ENCODE peak calls at places on chromosomes 5 and 9, in nine cellular contexts. M is IMR-90, B is mesothelial cell of epicardium, K is body of pancreas, T is WTC11, G is GM20000, X is foreskin fibroblast, Z is spleen, H is fibroblast of mammary gland. D is an unnamed sample.

GRCh38 chr9:91755761-91756638 is 194.0 kb downstream of the ROR2 start:
- DNase-seq in H (peak; percentile 34), T (no peak), Z (no peak), X (peak; percentile 19), B (no peak), M (no peak), K (no peak), G (no peak), D (no peak)

GRCh38 chr5:123097871-123098735 is 9.1 kb downstream of the PRDM6 start:
- DNase-seq in Z (no peak), T (peak; percentile 20), M (no peak), H (no peak), X (no peak), B (no peak), G (no peak), K (no peak), D (no peak)

GRCh38 chr5:5886812-5887486 is 464.5 kb downstream of the ICE1 start:
- DNase-seq in B (no peak), M (no peak), Z (peak; percentile 87), K (peak; percentile 56), H (no peak), X (no peak), G (peak; percentile 70), T (peak; percentile 76), D (peak; percentile 79)

GRCh38 chr9:27413507-27414214 is 110.4 kb upstream of the IFNK start:
- DNase-seq in M (no peak), T (no peak), Z (no peak), X (no peak), G (no peak), H (no peak), B (no peak), K (no peak), D (no peak)

GRCh38 chr5:142385194-142385593 is 60.4 kb upstream of the SPRY4 start:
- DNase-seq in M (peak; percentile 87), Z (no peak), G (no peak), K (no peak), X (peak; percentile 73), T (no peak), B (no peak), H (peak; percentile 85), D (no peak)

GRCh38 chr5:36878421-36879088 is 2.0 kb downstream of the NIPBL start:
- DNase-seq in H (peak; percentile 55), Z (peak; percentile 61), B (no peak), G (peak; percentile 3), K (peak; percentile 33), X (peak; percentile 70), T (peak; percentile 66), M (peak; percentile 57), D (no peak)

GRCh38 chr9:27398982-27399653 is 102.2 kb upstream of the EQTN start:
- DNase-seq in G (no peak), H (no peak), K (no peak), X (no peak), B (no peak), T (no peak), Z (no peak), M (no peak), D (no peak)

GRCh38 chr9:38370231-38370630 is 22.3 kb upstream of the ALDH1B1 start:
- DNase-seq in M (no peak), K (no peak), Z (no peak), T (no peak), X (no peak), G (no peak), B (no peak), H (no peak), D (no peak)

GRCh38 chr5:170745481-170746061 is 38.0 kb upstream of the GABRP start:
- DNase-seq in G (no peak), B (peak; percentile 56), H (no peak), Z (no peak), T (peak; percentile 84), M (peak; percentile 12), K (peak; percentile 34), X (peak; percentile 49), D (no peak)

GRCh38 chr5:81768960-81769452 is 18.1 kb upstream of the SSBP2 start:
- DNase-seq in X (peak; percentile 86), T (no peak), K (no peak), G (no peak), B (no peak), Z (no peak), H (peak; percentile 92), M (peak; percentile 87), D (no peak)

GRCh38 chr5:40089269-40089668 is 590.4 kb upstream of the PTGER4 start:
- DNase-seq in K (no peak), M (peak; percentile 1), B (no peak), Z (no peak), G (no peak), X (peak; percentile 6), H (peak; percentile 28), T (no peak), D (no peak)

GRCh38 chr5:9498541-9499497 is 47.1 kb downstream of the SEMA5A start:
- DNase-seq in G (peak; percentile 32), X (peak; percentile 47), M (peak; percentile 20), T (peak; percentile 54), K (peak; percentile 64), H (peak; percentile 42), Z (no peak), B (no peak), D (no peak)

GRCh38 chr5:84382363-84383295 is 2.1 kb downstream of the EDIL3 start:
- DNase-seq in X (peak; percentile 24), G (no peak), T (peak; percentile 72), M (peak; percentile 53), Z (no peak), B (peak; percentile 41), H (peak; percentile 11), K (peak; percentile 40), D (peak; percentile 4)

GRCh38 chr9:16344343-16344742 is 526.1 kb downstream of the BNC2 start:
- DNase-seq in M (peak; percentile 93), X (peak; percentile 75), H (peak; percentile 98), B (no peak), T (no peak), K (no peak), G (no peak), Z (no peak), D (no peak)

GRCh38 chr5:180632768-180633167 is 16.6 kb downstream of the FLT4 start:
- DNase-seq in X (no peak), G (no peak), H (no peak), K (no peak), B (no peak), T (no peak), M (no peak), Z (peak; percentile 74), D (no peak)

GRCh38 chr5:10351199-10351881 is 2.2 kb upstream of the MARCHF6 start:
- DNase-seq in X (peak; percentile 86), M (peak; percentile 91), G (no peak), H (peak; percentile 72), Z (no peak), B (no peak), K (no peak), T (no peak), D (no peak)

GRCh38 chr9:127504887-127505251 is 53.6 kb downstream of the LRSAM1 start:
- DNase-seq in T (no peak), M (no peak), K (no peak), G (no peak), Z (no peak), B (no peak), X (peak; percentile 16), H (no peak), D (no peak)

GRCh38 chr9:127502706-127503378 is 51.5 kb downstream of the LRSAM1 start:
- DNase-seq in H (no peak), X (peak; percentile 13), T (no peak), B (no peak), K (no peak), G (no peak), Z (no peak), M (no peak), D (no peak)

GRCh38 chr9:127503379-127503921 is 52.1 kb downstream of the LRSAM1 start:
- DNase-seq in K (no peak), Z (no peak), T (no peak), G (no peak), H (no peak), X (peak; percentile 31), B (no peak), M (no peak), D (no peak)

GRCh38 chr9:127505396-127506116 is 54.2 kb downstream of the LRSAM1 start:
- DNase-seq in H (peak; percentile 32), T (peak; percentile 72), M (no peak), K (no peak), G (peak; percentile 78), Z (no peak), B (no peak), X (peak; percentile 71), D (peak; percentile 66)

GRCh38 chr9:127503947-127504886 is 52.9 kb downstream of the LRSAM1 start:
- DNase-seq in G (peak; percentile 82), Z (peak; percentile 94), X (peak; percentile 89), M (peak; percentile 82), K (peak; percentile 89), B (peak; percentile 60), H (peak; percentile 81), T (peak; percentile 94), D (peak; percentile 78)
- TF ChIP-seq CTCF in G (peak; percentile 75), Z (peak; percentile 91), X (peak; percentile 78), M (peak; percentile 85), K (peak; percentile 88), B (peak; percentile 76), H (peak; percentile 75), T (peak; percentile 89), D (peak; percentile 92)

DNA sequence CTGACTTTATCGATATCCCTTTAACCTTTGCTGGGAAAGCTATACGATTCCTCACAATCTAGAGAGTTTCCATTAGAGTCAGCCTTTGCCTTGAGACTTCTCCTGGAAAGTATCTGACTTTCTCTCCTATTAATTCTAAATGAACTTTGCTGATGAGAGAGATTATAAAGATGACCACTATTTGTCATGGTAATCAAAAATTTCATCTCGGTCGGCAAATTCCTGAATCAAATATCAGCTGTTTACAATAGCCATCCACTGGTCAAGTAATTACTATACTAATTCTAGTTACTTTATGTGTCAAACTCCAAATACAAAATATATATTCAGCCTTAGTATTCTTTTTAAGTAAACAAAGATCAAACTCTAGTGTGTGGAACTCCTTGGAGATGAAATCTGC is 164.4 kb upstream of the ITGA1 start:
- DNase-seq in K (no peak), Z (no peak), B (no peak), G (no peak), M (no peak), T (no peak), X (no peak), H (no peak), D (no peak)
- TF ChIP-seq CTCF in K (no peak), Z (no peak), B (no peak), G (no peak), M (no peak), T (no peak), X (no peak), H (no peak), D (no peak)

DNA sequence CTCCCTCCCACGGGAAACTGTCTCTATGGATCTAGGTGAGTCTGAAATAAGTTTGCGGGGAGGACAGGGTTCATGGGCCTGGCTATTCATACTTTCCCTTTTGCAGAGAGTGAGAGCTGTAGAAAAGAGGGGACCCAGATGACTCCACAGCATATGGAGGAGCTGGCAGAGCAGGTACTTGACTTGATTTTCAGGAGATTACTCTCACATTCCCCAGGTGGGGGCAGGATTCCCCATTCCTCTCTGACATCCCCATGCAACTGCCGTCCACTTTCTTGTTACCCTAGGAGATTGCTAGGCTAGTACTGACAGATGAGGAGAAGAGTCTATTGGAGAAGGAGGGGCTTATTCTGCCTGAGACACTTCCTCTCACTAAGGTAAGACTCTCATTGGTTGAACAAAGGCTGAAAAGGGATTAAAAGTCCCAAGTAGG is 659 bp downstream of the CREB3 start:
- DNase-seq in G (peak; percentile 57), T (peak; percentile 63), M (peak; percentile 75), B (no peak), H (peak; percentile 60), K (peak; percentile 21), Z (no peak), X (peak; percentile 65), D (peak; percentile 56)
- TF ChIP-seq CTCF in G (no peak), T (no peak), M (peak; percentile 18), B (no peak), H (no peak), K (no peak), Z (no peak), X (no peak), D (peak; percentile 7)

GRCh38 chr5:176647030-176647869 is at the start of gene TSPAN17:
- DNase-seq in T (peak; percentile 100), B (peak; percentile 100), K (peak; percentile 100), X (peak; percentile 100), M (peak; percentile 98), G (peak; percentile 100), H (peak; percentile 97), Z (peak; percentile 100), D (peak; percentile 100)
- TF ChIP-seq CTCF in T (no peak), B (no peak), K (peak; percentile 15), X (peak; percentile 31), M (peak; percentile 64), G (peak; percentile 12), H (no peak), Z (no peak), D (peak; percentile 50)

D was measured in GM10248.